ENCODE peak calls at places on chromosomes 3 and 15, in four cellular contexts. C, W, Q and D are unnamed samples.

GRCh38 chr3:117523407-117523806 is 813.8 kb downstream of the TUSC7 start:
- DNase-seq in Q (no peak), W (no peak), C (no peak), D (no peak)

GRCh38 chr3:51671090-51672082 is at the start of gene TEX264:
- DNase-seq in W (peak; percentile 87), Q (peak; percentile 97), C (peak; percentile 89), D (peak; percentile 60)

GRCh38 chr3:161349529-161350278 is 21.6 kb downstream of the SPTSSB start:
- DNase-seq in W (no peak), C (peak; percentile 66), Q (no peak), D (no peak)

GRCh38 chr15:48423342-48423741 is 92.1 kb downstream of the DUT start:
- DNase-seq in Q (no peak), C (no peak), W (no peak), D (no peak)

GRCh38 chr3:107130089-107130700 is 247.0 kb upstream of the CCDC54 start:
- DNase-seq in C (no peak), W (no peak), Q (no peak), D (no peak)

GRCh38 chr3:18217512-18218174 is 207.5 kb downstream of the SATB1 start:
- DNase-seq in W (no peak), C (no peak), Q (no peak), D (no peak)

GRCh38 chr3:153094386-153094785 is 67.6 kb upstream of the RAP2B start:
- DNase-seq in W (no peak), Q (no peak), C (no peak), D (no peak)

GRCh38 chr3:196654691-196655090 is 15.2 kb downstream of the NRROS start:
- DNase-seq in Q (no peak), W (no peak), C (no peak), D (no peak)

GRCh38 chr3:56323986-56324420 is 144.3 kb downstream of the ERC2 start:
- DNase-seq in W (no peak), Q (no peak), C (no peak), D (no peak)

GRCh38 chr3:134753999-134754742 is 40.9 kb upstream of the EPHB1 start:
- DNase-seq in Q (no peak), C (no peak), W (no peak), D (no peak)

GRCh38 chr3:16203031-16203430 is 28.6 kb downstream of the GALNT15 start:
- DNase-seq in C (no peak), W (no peak), Q (no peak), D (no peak)

GRCh38 chr3:36332139-36332538 is 48.2 kb upstream of the STAC start:
- DNase-seq in Q (no peak), W (no peak), C (no peak), D (no peak)

GRCh38 chr3:155747286-155747685 is 2.4 kb upstream of the PLCH1 start:
- DNase-seq in W (no peak), C (no peak), Q (no peak), D (no peak)

GRCh38 chr15:50905055-50905454 is 3.4 kb upstream of the AP4E1 start:
- DNase-seq in C (no peak), W (no peak), Q (no peak), D (no peak)

GRCh38 chr15:66901336-66902100 is 163.9 kb upstream of the SMAD3 start:
- DNase-seq in C (no peak), W (no peak), Q (no peak), D (no peak)

GRCh38 chr3:43053291-43053690 is 52.6 kb downstream of the POMGNT2 start:
- DNase-seq in C (no peak), Q (no peak), W (no peak), D (no peak)

GRCh38 chr3:20073068-20073467 is 32.8 kb downstream of the KAT2B start:
- DNase-seq in C (no peak), W (no peak), Q (no peak), D (no peak)

GRCh38 chr3:5499404-5499803 is 311.9 kb downstream of the EDEM1 start:
- DNase-seq in Q (no peak), W (no peak), C (no peak), D (no peak)

GRCh38 chr3:59473580-59473979 is 423.8 kb upstream of the CFAP20DC start:
- DNase-seq in C (no peak), Q (no peak), W (no peak), D (no peak)

GRCh38 chr3:33064929-33065328 is 32.0 kb downstream of the GLB1 start:
- DNase-seq in C (no peak), Q (no peak), W (no peak), D (no peak)

GRCh38 chr15:96736384-96736783 is 405.9 kb downstream of the NR2F2 start:
- DNase-seq in C (no peak), Q (no peak), W (no peak), D (no peak)

GRCh38 chr15:39720721-39721611 is 61.7 kb downstream of the FSIP1 start:
- DNase-seq in Q (no peak), W (no peak), C (no peak), D (no peak)

GRCh38 chr3:122410639-122411038 is 5.2 kb downstream of the WDR5B start:
- DNase-seq in W (no peak), Q (no peak), C (no peak), D (no peak)

GRCh38 chr3:128179474-128179819 is 26.2 kb downstream of the EEFSEC start:
- DNase-seq in W (no peak), C (no peak), Q (no peak), D (no peak)

GRCh38 chr15:96348112-96349027 is 17.9 kb downstream of the NR2F2 start:
- DNase-seq in W (no peak), C (peak; percentile 40), Q (no peak), D (no peak)

GRCh38 chr15:66765478-66766281 is 63.6 kb downstream of the SMAD6 start:
- DNase-seq in C (peak; percentile 99), W (no peak), Q (peak; percentile 80), D (no peak)

GRCh38 chr15:96333194-96334016 is 2.9 kb downstream of the NR2F2 start:
- DNase-seq in C (peak; percentile 57), W (no peak), Q (peak; percentile 42), D (no peak)

GRCh38 chr3:153350420-153350819 is 188.4 kb downstream of the RAP2B start:
- DNase-seq in W (no peak), C (no peak), Q (no peak), D (no peak)

GRCh38 chr15:68583936-68584703 is 5.3 kb downstream of the CORO2B start:
- DNase-seq in Q (no peak), W (no peak), C (no peak), D (no peak)

GRCh38 chr15:93042691-93043378 is 46.2 kb downstream of the RGMA start:
- DNase-seq in Q (peak; percentile 7), C (no peak), W (no peak), D (no peak)

GRCh38 chr3:66938338-66938963 is 59.7 kb upstream of the KBTBD8 start:
- DNase-seq in W (peak; percentile 39), Q (no peak), C (peak; percentile 40), D (peak; percentile 54)

GRCh38 chr3:182904164-182904563 is 76.2 kb downstream of the DCUN1D1 start:
- DNase-seq in W (no peak), Q (no peak), C (no peak), D (no peak)

GRCh38 chr3:108406661-108407206 is 103.7 kb downstream of the MYH15 start:
- DNase-seq in Q (no peak), W (no peak), C (peak; percentile 10), D (peak; percentile 12)

DNA sequence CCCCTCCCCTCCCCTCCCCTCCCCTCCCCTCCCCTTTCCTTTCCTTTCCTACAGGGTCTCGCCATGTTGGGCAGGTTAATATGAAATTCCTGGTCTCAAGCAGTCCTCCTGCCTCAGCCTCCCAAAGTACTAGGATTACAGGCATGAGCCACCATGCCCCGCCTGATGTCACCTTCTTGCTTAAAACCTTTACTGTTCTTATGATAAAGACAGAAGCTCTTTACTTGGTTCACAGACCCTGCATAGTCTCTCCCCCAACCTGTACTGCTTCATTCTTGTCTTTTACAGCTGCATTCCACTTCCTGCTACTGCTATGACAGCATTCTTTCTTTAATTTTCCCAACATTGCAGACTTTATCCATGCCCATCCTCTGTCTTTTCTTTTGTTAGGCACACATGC is 20.8 kb downstream of the MED12L start:
- DNase-seq in C (no peak), W (no peak), Q (no peak), D (no peak)
- TF ChIP-seq CTCF in C (no peak), W (no peak), Q (no peak), D (no peak)

GRCh38 chr15:41558400-41559238 is at the start of gene TYRO3:
- DNase-seq in C (peak; percentile 60), W (peak; percentile 81), Q (peak; percentile 69), D (peak; percentile 48)
- TF ChIP-seq CTCF in C (no peak), W (no peak), Q (no peak), D (no peak)

DNA sequence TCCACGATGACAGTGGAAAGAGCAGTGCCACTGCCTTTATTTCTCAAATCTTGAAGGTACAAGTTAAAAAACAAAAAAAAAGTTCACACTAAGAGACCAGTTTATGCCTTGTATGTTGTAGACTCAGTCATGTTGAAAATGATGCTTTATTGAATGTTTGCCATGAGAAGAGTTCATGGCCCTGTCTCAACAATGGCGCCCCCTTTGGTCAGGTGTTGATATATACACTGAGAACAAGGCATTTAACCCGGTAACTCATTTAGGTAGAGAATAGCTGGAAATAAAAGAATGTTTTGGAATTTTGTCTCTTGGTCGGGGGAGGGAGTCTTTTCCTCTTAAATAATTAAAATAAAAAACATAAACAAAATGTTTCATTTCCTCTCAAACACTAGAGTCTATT is 145.6 kb upstream of the SLC2A2 start:
- DNase-seq in Q (no peak), C (peak; percentile 30), W (no peak), D (no peak)
- TF ChIP-seq CTCF in Q (no peak), C (peak; percentile 53), W (peak; percentile 18), D (peak; percentile 51)

GRCh38 chr15:63818191-63818590 is 15.6 kb downstream of the HERC1 start:
- DNase-seq in Q (no peak), C (no peak), W (no peak), D (no peak)
- TF ChIP-seq CTCF in Q (no peak), C (no peak), W (no peak), D (no peak)